ENCODE peak calls at places on chromosomes 7 and 10, in five cellular contexts. B is foreskin fibroblast, G is GM23338, P is psoas muscle, X is fibroblast of mammary gland. M is an unnamed sample.

GRCh38 chr10:118783776-118784542 is 29.2 kb upstream of the CACUL1 start:
- DNase-seq in P (no peak), X (no peak), G (no peak), B (no peak), M (no peak)

GRCh38 chr7:157009170-157009777 is 1.2 kb downstream of the MNX1 start:
- DNase-seq in G (no peak), P (no peak), X (no peak), B (no peak), M (no peak)

GRCh38 chr10:98445200-98445812 is 1.4 kb downstream of the HPS1 start:
- DNase-seq in P (no peak), G (no peak), B (no peak), X (no peak), M (no peak)

GRCh38 chr10:118238573-118239240 is 103.4 kb downstream of the FAM204A start:
- DNase-seq in X (peak), G (no peak), B (peak), P (no peak), M (peak)

GRCh38 chr10:34124522-34125035 is 690.5 kb downstream of the PARD3 start:
- DNase-seq in B (peak), P (no peak), X (peak), G (no peak), M (peak)

GRCh38 chr7:50092579-50093411 is at the start of gene ZPBP:
- DNase-seq in B (peak), P (peak), X (peak), G (peak), M (peak)

GRCh38 chr7:3655635-3656034 is 354.6 kb downstream of the SDK1 start:
- DNase-seq in P (no peak), B (no peak), G (no peak), X (no peak), M (no peak)

GRCh38 chr7:80661729-80662128 is 23.3 kb downstream of the CD36 start:
- DNase-seq in X (peak), B (no peak), G (peak), P (no peak), M (peak)

GRCh38 chr7:31642681-31643115 is 44.3 kb upstream of the PPP1R17 start:
- DNase-seq in X (no peak), G (no peak), B (no peak), P (no peak), M (no peak)

GRCh38 chr10:100710151-100710871 is 35.1 kb upstream of the PAX2 start:
- DNase-seq in G (peak), P (no peak), X (no peak), B (no peak), M (no peak)

GRCh38 chr10:113961261-113961938 is 82.3 kb upstream of the ADRB1 start:
- DNase-seq in B (no peak), G (no peak), X (no peak), P (no peak), M (no peak)

GRCh38 chr7:132557489-132558044 is 18.7 kb downstream of the PLXNA4 start:
- DNase-seq in G (peak), P (no peak), X (peak), B (no peak), M (peak)

GRCh38 chr7:155543011-155543881 is 3.1 kb downstream of the CNPY1 start:
- DNase-seq in X (peak), P (no peak), B (no peak), G (peak), M (peak)

GRCh38 chr7:46301677-46302076 is 380.6 kb upstream of the IGFBP3 start:
- DNase-seq in B (peak), P (no peak), X (peak), G (no peak), M (peak)

GRCh38 chr7:82443044-82443800 is at the start of gene CACNA2D1:
- DNase-seq in B (peak), X (peak), G (peak), P (peak), M (no peak)

GRCh38 chr10:132109341-132110072 is 43.8 kb downstream of the JAKMIP3 start:
- DNase-seq in B (no peak), G (no peak), P (peak), X (peak), M (no peak)

DNA sequence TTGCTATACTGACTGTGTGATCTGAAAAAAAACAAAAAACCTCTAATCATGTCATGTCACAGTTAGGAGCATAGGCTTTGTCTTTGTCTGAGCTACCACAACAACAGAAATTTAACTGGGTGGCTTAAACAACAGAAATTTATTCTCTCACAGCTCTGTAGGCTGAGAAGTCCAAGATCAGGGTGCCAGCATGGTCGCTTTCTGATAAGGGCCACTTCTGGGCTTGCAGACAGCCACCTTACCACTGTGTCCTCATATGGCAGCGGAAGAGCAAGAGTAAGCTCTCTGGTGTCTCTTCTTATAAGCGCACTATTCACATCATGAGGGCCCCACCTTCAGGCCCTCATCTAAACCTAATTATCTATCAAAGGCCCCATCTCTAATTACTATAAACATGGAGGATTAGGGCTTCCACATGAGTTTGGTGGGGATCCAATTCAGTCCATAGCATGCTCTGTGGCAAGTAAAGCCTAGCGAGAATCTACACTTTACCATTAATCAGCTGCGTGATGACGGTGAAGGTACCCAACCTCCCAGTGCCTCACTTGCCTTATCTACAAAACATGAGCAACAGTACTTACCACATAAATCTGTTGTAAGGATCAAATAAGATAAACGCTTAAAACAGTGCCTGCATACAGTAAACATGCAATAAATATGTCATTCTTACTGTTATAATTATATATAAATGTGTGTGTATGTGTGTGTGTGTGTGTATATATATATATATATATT is 17.4 kb downstream of the ZNF438 start:
- DNase-seq in G (no peak), P (no peak), X (no peak), B (no peak), M (no peak)
- TF ChIP-seq CTCF in G (no peak), P (no peak), X (no peak), B (no peak), M (no peak)

GRCh38 chr7:115135769-115136410 is 214.0 kb downstream of the MDFIC start:
- DNase-seq in G (peak), X (peak), P (no peak), B (no peak), M (peak)
- H3K4me3 ChIP-seq in G (no peak), X (no peak), P (no peak), B (no peak), M (no peak)

DNA sequence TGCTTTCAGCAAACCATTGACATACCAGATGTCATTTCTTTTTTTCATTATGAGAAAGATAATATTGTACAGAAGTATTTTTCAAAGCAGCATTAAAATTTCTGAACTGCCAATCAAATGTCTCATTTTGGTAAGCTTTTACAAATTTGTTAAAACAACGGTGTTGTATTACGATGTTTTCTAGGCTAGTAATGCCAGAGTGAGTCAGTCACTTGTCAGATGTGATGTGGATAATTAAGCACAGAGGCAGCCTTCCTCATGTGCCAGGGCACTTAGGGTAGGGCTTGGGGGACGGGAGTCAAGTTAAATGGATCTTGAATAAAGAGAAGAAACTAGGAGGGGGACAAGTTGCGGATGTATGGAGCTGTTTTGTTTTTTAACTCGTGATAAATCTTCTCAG is 10.1 kb downstream of the PSTK start:
- DNase-seq in B (no peak), X (peak), G (no peak), P (no peak), M (no peak)
- TF ChIP-seq CTCF in B (no peak), X (no peak), G (no peak), P (no peak), M (no peak)

GRCh38 chr10:60234531-60234930 is 155.1 kb downstream of the ANK3 start:
- DNase-seq in X (no peak), B (no peak), G (no peak), P (no peak), M (no peak)
- H3K4me3 ChIP-seq in X (no peak), B (no peak), G (no peak), P (no peak), M (no peak)

GRCh38 chr7:135704074-135704473 is 23.9 kb downstream of the SLC13A4 start:
- DNase-seq in B (no peak), G (peak), P (no peak), X (no peak), M (no peak)
- TF ChIP-seq CTCF in B (no peak), G (peak), P (no peak), X (peak), M (peak)

DNA sequence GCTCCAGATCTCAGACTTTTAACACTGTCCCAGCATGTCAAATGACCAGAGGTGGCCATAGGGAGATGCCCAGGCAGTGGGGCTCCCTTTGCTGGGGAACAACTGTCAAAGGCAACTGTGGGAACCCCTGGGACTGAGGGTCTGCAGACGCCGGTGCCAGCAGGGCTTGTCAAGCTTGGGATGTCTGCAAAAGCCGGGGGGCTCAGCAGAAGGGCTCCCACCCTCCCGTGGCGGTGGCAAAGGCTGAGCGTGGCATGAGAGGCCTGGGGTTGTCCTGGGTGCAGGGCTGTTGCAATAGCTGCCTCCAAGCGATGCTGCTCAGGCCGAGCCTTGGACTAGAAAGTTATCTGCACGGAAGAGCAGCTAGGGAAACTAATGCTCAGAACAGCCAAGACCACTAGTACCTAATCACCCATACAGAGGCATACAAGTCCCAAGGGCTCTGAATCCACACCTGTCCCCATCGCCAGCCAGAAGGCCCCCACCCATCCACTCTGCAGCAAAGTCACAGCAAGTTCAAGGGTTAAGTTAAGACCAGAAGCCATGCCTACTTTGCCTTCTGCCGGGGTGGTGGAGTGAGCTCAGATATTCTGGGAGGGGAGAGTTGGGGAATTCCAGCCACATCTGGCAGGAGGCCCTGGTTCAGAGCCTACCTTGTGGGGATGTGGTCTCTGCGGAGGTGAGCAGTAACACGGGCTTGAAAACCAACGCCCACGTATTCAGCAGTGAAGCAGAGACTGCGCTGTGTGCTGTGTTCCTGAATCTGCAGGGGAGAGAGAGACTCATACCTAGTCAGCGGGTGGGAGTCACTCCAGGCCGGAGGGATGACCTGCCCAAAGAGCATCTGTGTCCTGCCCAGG is 4.6 kb downstream of the SH2B2 start:
- DNase-seq in P (no peak), B (no peak), X (no peak), G (no peak), M (no peak)
- H3K4me3 ChIP-seq in P (no peak), B (no peak), X (no peak), G (no peak), M (no peak)

GRCh38 chr10:51770719-51771118 is 71.3 kb upstream of the CSTF2T start:
- DNase-seq in P (no peak), B (no peak), X (peak), G (no peak), M (peak)

GRCh38 chr10:51766423-51767145 is 67.2 kb upstream of the CSTF2T start:
- DNase-seq in P (no peak), G (peak), X (no peak), B (no peak), M (no peak)

GRCh38 chr10:51768886-51769285 is 69.5 kb upstream of the CSTF2T start:
- DNase-seq in G (no peak), X (no peak), P (no peak), B (no peak), M (no peak)

GRCh38 chr10:51773681-51774080 is 74.3 kb upstream of the CSTF2T start:
- DNase-seq in X (peak), G (no peak), P (no peak), B (no peak), M (no peak)

GRCh38 chr10:51772387-51772786 is 73.0 kb upstream of the CSTF2T start:
- DNase-seq in G (no peak), B (no peak), X (no peak), P (no peak), M (no peak)
- TF ChIP-seq CTCF in G (no peak), B (no peak), X (no peak), P (no peak), M (no peak)

DNA sequence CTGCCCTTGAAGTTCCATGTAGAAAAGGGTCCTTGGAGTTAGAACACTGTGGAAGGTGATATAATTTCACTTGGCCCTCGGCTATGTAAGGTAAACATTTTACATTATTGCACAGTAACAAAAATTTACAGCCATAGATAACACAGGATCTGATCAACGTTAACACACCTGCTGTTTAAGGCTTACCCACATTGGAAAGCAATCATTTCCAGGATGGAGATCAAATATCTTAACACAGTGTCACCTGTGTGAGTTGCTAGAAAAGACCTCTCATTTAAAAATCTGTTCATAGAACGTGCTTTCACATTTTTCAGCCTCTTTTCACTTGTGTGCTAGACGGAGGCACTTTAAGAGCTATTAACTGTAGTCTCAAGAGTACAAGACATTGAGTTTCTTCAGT is 1.9 kb downstream of the TMEM229A start:
- DNase-seq in B (no peak), P (no peak), X (no peak), G (no peak), M (no peak)
- H3K4me3 ChIP-seq in B (no peak), P (no peak), X (no peak), G (no peak), M (no peak)

M was measured in choroid plexus epithelial cell.